ENCODE peak calls at places on chromosomes 7 and 10, in six cellular contexts. R is neural crest cell, I is kidney, Z is brain microvascular endothelial cell, G is HFFc6, D is AG10803. A is an unnamed sample.

GRCh38 chr7:36278767-36279171 is 110.9 kb upstream of the ANLN start:
- DNase-seq in R (no peak), G (peak; percentile 62), Z (peak; percentile 42), D (peak; percentile 70), I (no peak), A (peak; percentile 65)

GRCh38 chr10:28878236-28878970 is 201.1 kb downstream of the BAMBI start:
- DNase-seq in I (no peak), D (no peak), G (no peak), R (no peak), Z (no peak), A (no peak)

GRCh38 chr10:100807241-100808050 is 62.1 kb downstream of the PAX2 start:
- DNase-seq in I (no peak), R (no peak), Z (no peak), D (no peak), G (no peak), A (no peak)

GRCh38 chr7:137538361-137538762 is 194.8 kb upstream of the PTN start:
- DNase-seq in G (peak; percentile 71), Z (peak; percentile 81), R (no peak), I (no peak), D (peak; percentile 49), A (no peak)

GRCh38 chr10:79346388-79347225 is 662 bp upstream of the PPIF start:
- DNase-seq in Z (no peak), I (peak; percentile 73), R (no peak), D (no peak), G (no peak), A (peak; percentile 34)

GRCh38 chr10:79293841-79294705 is 53.2 kb upstream of the PPIF start:
- DNase-seq in D (peak; percentile 38), I (no peak), G (peak; percentile 72), Z (peak; percentile 32), R (no peak), A (no peak)

GRCh38 chr7:28647076-28647421 is 234.7 kb downstream of the CREB5 start:
- DNase-seq in G (no peak), D (no peak), I (no peak), R (no peak), Z (no peak), A (no peak)

GRCh38 chr10:72464438-72464837 is 109.7 kb upstream of the DNAJB12 start:
- DNase-seq in I (no peak), G (no peak), Z (no peak), R (no peak), D (no peak), A (no peak)

GRCh38 chr7:24702674-24703235 is 54.5 kb downstream of the GSDME start:
- DNase-seq in I (no peak), D (peak; percentile 76), G (no peak), R (no peak), Z (no peak), A (no peak)

GRCh38 chr7:74033372-74034311 is 5.7 kb downstream of the ELN start:
- DNase-seq in D (no peak), G (no peak), R (peak; percentile 30), Z (no peak), I (peak; percentile 91), A (no peak)

GRCh38 chr7:43501881-43502280 is 81.0 kb upstream of the STK17A start:
- DNase-seq in I (no peak), Z (peak; percentile 75), D (peak; percentile 95), R (no peak), G (peak; percentile 59), A (no peak)

GRCh38 chr10:130814610-130815009 is 496.9 kb downstream of the TCERG1L start:
- DNase-seq in D (no peak), G (no peak), I (peak; percentile 28), R (no peak), Z (no peak), A (no peak)

GRCh38 chr7:2510909-2511768 is 8.4 kb upstream of the LFNG start:
- DNase-seq in Z (no peak), R (no peak), D (no peak), I (no peak), G (no peak), A (no peak)

GRCh38 chr7:63925626-63926460 is 72.8 kb upstream of the ZNF722 start:
- DNase-seq in D (peak; percentile 20), Z (no peak), R (no peak), G (no peak), I (peak; percentile 97), A (no peak)
- TF ChIP-seq CTCF in D (no peak), Z (no peak), R (no peak), G (no peak), I (no peak), A (no peak)

DNA sequence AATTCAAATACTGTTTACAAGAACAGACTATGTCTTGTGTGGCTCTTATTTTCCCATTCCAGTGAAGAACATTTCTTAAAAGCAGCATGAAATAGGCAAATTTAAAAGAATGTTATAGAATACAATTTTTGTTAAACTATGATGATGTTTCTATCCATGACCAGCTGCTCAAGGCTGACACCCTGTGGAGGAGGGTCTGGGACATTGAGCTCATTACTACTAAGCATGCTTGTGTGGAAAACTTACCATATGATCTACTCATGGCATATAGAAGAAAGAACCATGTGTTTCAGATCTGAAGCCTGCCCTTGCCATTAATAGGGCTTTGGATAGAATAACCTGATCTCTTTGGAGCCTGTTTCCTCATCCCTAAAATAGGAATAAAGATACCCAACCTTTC is 125.0 kb downstream of the FOXP2 start:
- DNase-seq in R (no peak), G (no peak), D (peak; percentile 9), I (no peak), Z (peak; percentile 55), A (no peak)
- TF ChIP-seq CTCF in R (peak; percentile 41), G (peak; percentile 26), D (peak; percentile 58), I (peak; percentile 2), Z (peak; percentile 81), A (no peak)

GRCh38 chr10:132912225-132912684 is 30.1 kb downstream of the CFAP46 start:
- DNase-seq in Z (no peak), I (no peak), D (no peak), R (no peak), G (no peak), A (no peak)
- TF ChIP-seq CTCF in Z (no peak), I (no peak), D (no peak), R (no peak), G (no peak), A (no peak)

DNA sequence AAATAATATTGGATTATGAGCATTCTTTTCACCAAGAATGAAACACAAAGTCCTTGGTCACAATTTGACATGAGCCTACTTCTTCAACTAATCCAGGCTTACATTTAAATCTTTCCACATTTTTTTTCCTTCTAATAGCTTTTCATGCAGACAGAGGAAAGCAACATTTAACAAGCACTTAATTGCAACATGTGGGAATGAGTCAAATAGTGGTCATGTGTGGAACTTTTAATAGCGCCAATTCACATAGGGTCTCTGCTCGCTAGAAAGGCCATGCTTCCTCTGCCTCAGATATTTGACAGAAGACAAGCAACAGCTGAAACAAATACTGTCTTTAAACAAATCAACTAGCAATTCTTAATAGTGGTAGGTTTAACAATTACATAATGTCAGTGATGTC is 285.9 kb upstream of the ETV1 start:
- DNase-seq in R (no peak), Z (no peak), G (no peak), D (peak; percentile 21), I (no peak), A (no peak)
- TF ChIP-seq CTCF in R (no peak), Z (no peak), G (no peak), D (no peak), I (no peak), A (no peak)

DNA sequence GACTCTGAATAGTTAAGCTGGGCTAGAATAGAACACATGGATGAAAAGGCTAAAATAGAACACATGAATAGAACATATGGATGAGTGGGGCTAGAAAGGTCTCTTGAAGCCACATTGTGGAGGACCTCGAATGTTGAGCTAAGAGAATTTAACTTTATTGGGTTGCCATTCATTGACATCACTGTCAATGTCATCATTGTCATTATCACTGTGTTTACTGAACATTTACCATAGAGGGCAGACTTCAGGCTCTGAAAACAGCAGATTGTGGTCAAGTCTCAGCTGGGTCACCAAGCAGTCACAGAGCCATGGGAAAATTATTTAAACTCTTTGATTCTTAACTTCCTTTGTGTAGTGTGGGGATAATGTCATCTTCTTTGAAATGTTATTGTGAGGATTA is 80.4 kb downstream of the WDFY4 start:
- DNase-seq in Z (no peak), I (no peak), R (no peak), D (no peak), G (no peak), A (no peak)
- TF ChIP-seq CTCF in Z (no peak), I (no peak), R (no peak), D (no peak), G (no peak), A (no peak)

GRCh38 chr10:117553171-117553814 is 10.7 kb downstream of the EMX2 start:
- DNase-seq in G (no peak), R (no peak), Z (no peak), I (peak; percentile 84), D (peak; percentile 51), A (no peak)
- TF ChIP-seq CTCF in G (no peak), R (peak; percentile 37), Z (no peak), I (peak; percentile 4), D (peak; percentile 43), A (no peak)

GRCh38 chr7:42385912-42386311 is 148.9 kb upstream of the GLI3 start:
- DNase-seq in I (no peak), Z (no peak), G (no peak), R (no peak), D (no peak), A (no peak)
- TF ChIP-seq CTCF in I (no peak), Z (peak; percentile 57), G (peak; percentile 43), R (no peak), D (no peak), A (no peak)

GRCh38 chr7:154253810-154254209 is 201.6 kb downstream of the DPP6 start:
- DNase-seq in D (no peak), I (no peak), G (no peak), Z (no peak), R (no peak), A (no peak)

GRCh38 chr7:154255324-154255723 is 203.1 kb downstream of the DPP6 start:
- DNase-seq in D (no peak), G (no peak), Z (no peak), I (no peak), R (no peak), A (no peak)

DNA sequence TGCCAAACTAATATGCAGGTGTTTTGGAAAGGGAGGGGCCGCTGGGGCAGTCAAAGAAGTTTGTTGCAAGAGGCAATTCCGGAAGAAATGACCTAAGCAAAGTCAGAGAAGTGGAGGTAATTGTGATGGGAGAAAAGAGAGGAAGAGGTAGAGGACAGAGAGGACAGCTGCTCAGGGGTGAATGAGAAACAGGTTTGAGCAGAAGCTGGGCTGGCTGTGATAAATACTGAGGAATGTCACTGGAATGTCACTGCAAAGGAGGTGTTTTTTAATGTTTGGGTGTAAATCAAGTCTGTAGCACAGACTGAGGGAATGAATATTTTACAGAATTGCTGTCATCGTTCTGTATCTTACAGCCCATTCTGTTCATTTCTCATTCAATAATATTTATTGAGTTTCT is 207.2 kb downstream of the DPP6 start:
- DNase-seq in I (no peak), G (no peak), R (no peak), Z (no peak), D (no peak), A (no peak)
- TF ChIP-seq CTCF in I (no peak), G (no peak), R (no peak), Z (no peak), D (no peak), A (no peak)

DNA sequence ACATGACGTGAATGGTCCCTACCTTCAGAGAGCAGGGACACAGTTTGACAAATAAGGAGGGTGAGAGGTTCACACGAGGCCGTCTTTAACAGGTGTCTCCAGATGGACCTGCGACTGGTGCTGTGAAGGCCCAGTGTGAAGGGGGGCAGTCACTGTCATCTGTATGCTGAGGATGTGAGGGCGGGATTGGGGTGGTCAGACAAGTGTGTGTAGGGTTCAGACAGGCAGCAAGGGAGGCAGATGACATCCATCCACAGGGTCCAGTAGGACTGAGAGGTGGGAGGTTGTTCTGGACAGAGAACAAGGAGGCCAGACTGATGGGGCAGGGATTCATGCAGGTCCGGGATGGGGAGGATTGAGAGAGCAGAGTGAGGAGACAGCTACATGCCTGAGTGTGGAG is 232.6 kb upstream of the GPR26 start:
- DNase-seq in Z (no peak), I (no peak), R (no peak), D (no peak), G (no peak), A (no peak)
- TF ChIP-seq CTCF in Z (no peak), I (no peak), R (no peak), D (no peak), G (no peak), A (no peak)